ENCODE peak calls at places on chromosomes 7 and 10, in six cellular contexts. O, Y, S, N, T and P are unnamed samples.

GRCh38 chr10:95331596-95332130 is 40.9 kb upstream of the PDLIM1 start:
- DNase-seq in Y (no peak), S (no peak), O (no peak), T (no peak), N (no peak), P (no peak)

GRCh38 chr7:124679826-124680225 is 85.8 kb downstream of the GPR37 start:
- DNase-seq in S (no peak), N (no peak), Y (no peak), O (no peak), T (no peak), P (no peak)

GRCh38 chr7:106356-106755 is 86.0 kb upstream of the FAM20C start:
- DNase-seq in O (no peak), Y (no peak), S (no peak), T (no peak), N (no peak), P (no peak)

GRCh38 chr7:103446046-103446520 is at the start of gene SLC26A5:
- DNase-seq in S (no peak), Y (no peak), T (no peak), O (no peak), N (peak), P (no peak)

GRCh38 chr10:123229927-123230630 is 75.9 kb downstream of the BUB3 start:
- DNase-seq in N (no peak), T (no peak), Y (no peak), O (no peak), S (no peak), P (no peak)

GRCh38 chr7:82172896-82173295 is 270.7 kb downstream of the CACNA2D1 start:
- DNase-seq in N (no peak), S (no peak), T (no peak), Y (no peak), O (no peak), P (no peak)

GRCh38 chr10:123769647-123770046 is 103.5 kb downstream of the GPR26 start:
- DNase-seq in T (no peak), N (no peak), O (no peak), Y (no peak), S (no peak), P (peak)

GRCh38 chr7:116710764-116711452 is 38.9 kb downstream of the MET start:
- DNase-seq in T (no peak), O (no peak), N (no peak), S (no peak), Y (no peak), P (no peak)

GRCh38 chr10:87545783-87546182 is 41.1 kb downstream of the MINPP1 start:
- DNase-seq in S (no peak), N (no peak), T (no peak), O (no peak), Y (no peak), P (no peak)